ENCODE peak calls at places on chromosomes 1 and 21, in six cellular contexts. V, M, Z, O, R and N are unnamed samples. For H3K9me3, the result is how much of the 10 kb centered on the place peaks cover.

GRCh38 chr1:151703813-151704212 is 12.8 kb downstream of the CELF3 start:
- DNase-seq in O (no peak), Z (no peak), M (no peak), R (no peak), V (no peak), N (no peak)

GRCh38 chr21:35138665-35139381 is 89.7 kb upstream of the RUNX1 start:
- DNase-seq in M (peak), O (no peak), R (no peak), V (no peak), Z (peak), N (no peak)

GRCh38 chr1:22143065-22143514 is at the start of gene WNT4:
- DNase-seq in V (peak), O (no peak), Z (peak), R (no peak), M (no peak), N (no peak)

GRCh38 chr1:155729031-155729898 is 40.4 kb downstream of the DAP3 start:
- DNase-seq in M (peak), R (no peak), Z (peak), O (peak), V (peak), N (peak)

GRCh38 chr1:195604287-195604686 is 1004.0 kb downstream of the KCNT2 start:
- DNase-seq in M (no peak), R (no peak), Z (no peak), V (no peak), O (no peak), N (no peak)

GRCh38 chr1:110150330-110151174 is at the start of gene SLC6A17:
- DNase-seq in V (peak), Z (no peak), O (no peak), M (peak), R (no peak), N (no peak)

GRCh38 chr1:44962729-44963128 is 23.7 kb downstream of the EIF2B3 start:
- DNase-seq in V (no peak), O (no peak), R (no peak), Z (no peak), M (no peak), N (no peak)

GRCh38 chr1:87572891-87573290 is 244.2 kb downstream of the LMO4 start:
- DNase-seq in Z (no peak), O (no peak), V (no peak), R (no peak), M (no peak), N (no peak)

GRCh38 chr1:116172666-116173065 is 61.5 kb downstream of the MAB21L3 start:
- DNase-seq in V (no peak), M (no peak), R (no peak), O (peak), Z (no peak), N (no peak)

GRCh38 chr1:217453816-217454215 is 177.1 kb downstream of the GPATCH2 start:
- DNase-seq in Z (no peak), O (no peak), M (no peak), R (no peak), V (no peak), N (no peak)

GRCh38 chr1:18849252-18849651 is 10.2 kb downstream of the TAS1R2 start:
- DNase-seq in V (no peak), R (no peak), O (no peak), M (no peak), Z (no peak), N (no peak)

GRCh38 chr1:226979517-226980121 is 39.5 kb downstream of the COQ8A start:
- DNase-seq in O (no peak), M (no peak), R (no peak), Z (no peak), V (no peak), N (no peak)

DNA sequence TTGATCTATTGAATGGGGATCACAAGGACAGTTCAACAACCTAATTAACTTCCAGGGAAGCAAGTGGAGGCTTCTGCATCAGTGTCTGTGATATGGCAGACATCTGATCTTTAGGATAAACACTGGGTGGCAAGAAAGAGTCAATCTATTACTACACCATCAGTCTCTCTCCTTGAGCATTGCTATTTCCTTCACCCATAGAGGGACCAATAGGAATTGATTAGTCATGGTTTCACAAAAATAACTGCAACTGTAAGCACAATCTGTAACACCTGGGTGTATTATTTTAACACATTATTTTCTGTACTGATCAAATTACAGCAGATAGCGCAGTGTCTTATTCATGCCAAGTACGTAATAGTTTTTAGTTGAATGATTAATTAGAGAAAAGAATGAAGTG is 50.3 kb downstream of the USP24 start:
- DNase-seq in M (no peak), R (no peak), V (no peak), O (no peak), Z (no peak), N (no peak)
- TF ChIP-seq ZNF274 in M (no peak), R (no peak), V (no peak), O (no peak), Z (no peak), N (no peak)

DNA sequence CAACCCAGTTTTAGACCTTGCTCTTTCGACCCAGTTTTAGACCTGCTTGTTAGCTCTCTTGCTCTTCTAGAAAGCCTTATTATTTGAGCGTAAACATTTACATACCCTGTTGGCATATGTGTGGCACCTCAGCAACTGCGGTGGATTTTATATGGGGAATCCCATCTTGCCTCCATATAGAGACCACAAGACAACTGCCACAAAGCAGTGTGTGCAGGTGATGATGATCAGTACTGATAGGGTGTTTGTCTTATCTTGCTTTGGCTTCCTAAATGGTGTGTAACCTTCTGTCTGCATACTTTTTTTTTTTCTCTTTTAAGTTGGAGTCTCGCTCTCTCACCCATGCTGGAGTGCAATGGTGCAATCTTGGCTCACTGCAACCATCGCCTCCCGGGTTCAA is 1270.8 kb downstream of the MRPL39 start:
- DNase-seq in M (no peak), O (no peak), Z (no peak), R (no peak), V (no peak), N (no peak)
- H3K9me3 ChIP-seq in M (under half), O (half or more), Z (under half), R (under half), V (under half), N (under half)

GRCh38 chr1:28257736-28258135 is 1.6 kb upstream of the SESN2 start:
- DNase-seq in V (no peak), Z (no peak), R (no peak), M (no peak), O (no peak), N (no peak)

GRCh38 chr1:28259935-28260802 is 851 bp downstream of the SESN2 start:
- DNase-seq in V (peak), O (no peak), M (no peak), R (no peak), Z (peak), N (peak)

GRCh38 chr1:28260803-28261174 is 1.5 kb downstream of the SESN2 start:
- DNase-seq in O (no peak), M (no peak), V (no peak), Z (no peak), R (no peak), N (no peak)

GRCh38 chr1:28259252-28259934 is at the start of gene SESN2:
- DNase-seq in O (peak), R (peak), Z (peak), V (peak), M (peak), N (peak)

GRCh38 chr1:28258628-28259251 is 578 bp upstream of the SESN2 start:
- DNase-seq in V (no peak), O (no peak), M (no peak), R (no peak), Z (peak), N (no peak)
- H3K4me3 ChIP-seq in V (peak), O (peak), M (peak), R (peak), Z (peak), N (peak)

DNA sequence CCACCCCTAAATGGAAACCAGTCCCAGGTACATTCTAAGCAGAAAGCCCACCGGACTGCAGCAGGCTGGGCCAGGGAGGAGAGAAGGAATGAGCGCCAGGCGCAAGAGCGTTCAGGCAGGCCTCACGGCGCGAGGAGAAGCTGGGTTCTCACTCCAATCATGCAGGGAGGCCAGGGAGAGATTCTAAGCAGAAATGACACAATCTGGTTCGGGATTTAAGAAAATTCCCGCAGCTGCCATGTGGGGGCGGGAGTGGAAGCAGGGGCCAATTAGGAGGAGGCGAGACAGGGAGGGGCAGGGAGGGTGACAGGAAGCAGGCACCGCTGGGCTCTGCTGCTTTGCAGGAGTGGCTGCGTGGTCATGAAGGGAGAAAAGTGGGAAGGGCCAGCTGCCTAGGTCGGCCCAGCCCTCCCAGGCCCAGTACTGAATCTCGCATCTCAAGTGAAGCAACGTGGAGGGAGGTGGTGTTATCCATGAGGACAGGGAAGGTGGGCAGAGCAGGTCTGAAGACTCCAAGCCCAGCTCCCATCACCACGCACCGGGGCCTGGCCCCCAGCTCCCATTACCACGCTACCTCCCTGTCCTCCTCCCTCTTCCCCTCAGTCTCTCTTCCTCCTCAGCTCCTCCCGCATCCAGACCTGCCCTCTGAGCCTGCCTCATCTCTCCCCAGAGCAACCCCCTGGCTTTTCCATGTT is 11.8 kb downstream of the NPHP4 start:
- DNase-seq in O (no peak), V (peak), Z (peak), M (peak), R (no peak), N (no peak)
- TF ChIP-seq ZNF274 in O (no peak), V (no peak), Z (no peak), M (no peak), R (no peak), N (no peak)

GRCh38 chr1:172566196-172566997 is 33.4 kb downstream of the SUCO start:
- DNase-seq in O (no peak), Z (no peak), M (no peak), V (no peak), R (no peak), N (no peak)
- H3K9me3 ChIP-seq in O (under half), Z (under half), M (under half), V (under half), R (under half), N (half or more)

GRCh38 chr21:45477176-45478114 is 64.8 kb downstream of the SLC19A1 start:
- DNase-seq in O (no peak), Z (no peak), M (no peak), V (no peak), R (no peak), N (no peak)

GRCh38 chr21:45480701-45481500 is 61.3 kb downstream of the SLC19A1 start:
- DNase-seq in V (no peak), O (no peak), R (no peak), Z (no peak), M (no peak), N (no peak)

GRCh38 chr21:45478115-45478801 is 64.0 kb downstream of the SLC19A1 start:
- DNase-seq in O (peak), Z (peak), M (peak), V (peak), R (no peak), N (peak)

GRCh38 chr21:45479691-45480675 is 62.3 kb downstream of the SLC19A1 start:
- DNase-seq in O (no peak), Z (no peak), M (no peak), R (no peak), V (no peak), N (no peak)

DNA sequence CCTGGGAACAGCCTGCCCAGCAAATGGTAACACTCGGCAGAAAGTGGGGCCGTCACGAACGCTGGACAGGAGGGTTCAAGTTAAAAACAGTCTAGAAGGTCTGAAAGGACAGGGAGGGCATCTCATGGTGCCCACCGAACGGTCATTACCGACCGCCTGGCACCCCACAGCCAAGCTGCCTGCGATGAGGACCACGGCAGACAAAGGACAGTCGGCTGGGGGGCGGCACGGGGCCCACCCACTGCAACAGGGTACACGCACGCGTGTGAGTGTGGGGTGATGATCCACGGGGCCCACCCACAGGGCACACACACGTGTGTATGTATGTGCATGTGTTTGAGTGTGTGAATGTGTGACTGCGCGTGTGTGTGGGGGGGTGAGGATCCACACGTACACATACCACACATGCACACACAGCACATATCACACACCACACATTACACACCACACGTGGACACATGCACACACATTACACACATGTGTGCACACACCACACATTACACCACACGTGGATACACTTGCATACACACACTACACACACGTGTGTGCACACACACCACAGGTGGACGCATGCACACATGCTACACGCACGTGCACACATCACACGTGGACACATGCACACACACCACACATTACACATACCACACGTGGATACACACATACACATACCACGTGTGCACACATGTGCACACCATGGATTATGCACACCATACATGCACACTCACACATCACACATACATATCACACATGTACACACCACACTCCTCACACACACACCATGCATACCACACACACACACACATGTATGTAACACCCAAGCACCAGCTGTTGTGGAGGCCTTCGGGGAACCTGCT is 63.2 kb downstream of the SLC19A1 start:
- DNase-seq in O (no peak), Z (no peak), V (no peak), R (no peak), M (no peak), N (no peak)
- H3K4me3 ChIP-seq in O (no peak), Z (no peak), V (no peak), R (no peak), M (no peak), N (no peak)

DNA sequence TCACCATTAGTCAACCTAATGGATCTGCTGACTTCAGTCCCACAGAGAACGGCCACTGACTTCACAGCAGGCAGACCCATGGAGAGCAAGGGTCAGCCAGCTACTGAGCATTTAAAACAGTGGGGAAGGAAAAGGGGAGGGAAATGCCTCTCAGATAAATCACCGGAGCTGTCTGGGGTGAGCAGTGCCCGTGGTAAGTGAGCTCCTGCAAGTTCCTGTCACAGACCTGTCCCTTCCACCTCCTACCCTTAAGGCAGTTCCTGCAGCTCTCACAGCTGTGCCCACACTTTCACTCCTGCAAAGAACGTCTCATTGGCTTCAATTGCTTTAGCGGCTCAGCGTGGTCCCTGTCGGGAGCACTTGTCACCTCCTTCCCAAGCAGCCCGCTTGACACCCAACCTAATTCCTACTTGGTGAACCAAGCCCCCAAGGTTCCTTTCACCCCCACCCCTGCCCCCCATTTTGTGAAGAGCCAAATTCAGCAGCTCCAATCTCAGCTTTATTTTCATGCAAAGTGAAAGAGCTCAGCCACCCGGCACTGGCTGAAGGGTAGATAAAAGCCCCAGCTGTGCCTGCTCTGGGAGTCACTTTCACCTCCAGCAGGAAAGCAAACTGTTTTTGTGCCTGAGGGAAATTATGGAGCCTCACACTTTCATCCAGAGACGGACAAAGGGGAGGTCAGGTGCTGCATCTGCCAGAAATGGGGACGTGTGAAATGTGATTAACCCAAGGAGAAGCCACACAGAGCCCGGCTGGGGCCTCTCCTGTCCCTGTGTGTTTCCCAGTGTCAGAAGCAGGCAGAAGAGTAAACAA is 306.2 kb downstream of the TTLL7 start:
- DNase-seq in O (peak), M (no peak), R (peak), Z (no peak), V (peak), N (peak)
- TF ChIP-seq ZNF274 in O (no peak), M (no peak), R (no peak), Z (no peak), V (no peak), N (no peak)